ENCODE peak calls at places on chromosomes 11 and 22, in six cellular contexts. J, K, E, L, G and H are unnamed samples.

GRCh38 chr22:49630448-49630946 is 197.2 kb downstream of the BRD1 start:
- DNase-seq in J (no peak), K (no peak), E (no peak), L (no peak), G (no peak), H (peak; percentile 25)

GRCh38 chr22:23192133-23192532 is 11.8 kb downstream of the BCR start:
- DNase-seq in J (no peak), K (no peak), E (no peak), L (no peak), G (no peak), H (no peak)

GRCh38 chr22:45318558-45319318 is 9.0 kb downstream of the FAM118A start:
- DNase-seq in J (peak; percentile 46), K (no peak), E (peak; percentile 19), L (peak; percentile 74), G (no peak), H (no peak)

GRCh38 chr11:11571893-11572292 is 49.9 kb downstream of the GALNT18 start:
- DNase-seq in J (no peak), K (no peak), E (no peak), L (no peak), G (no peak), H (no peak)

GRCh38 chr11:115613986-115614625 is 109.9 kb upstream of the CADM1 start:
- DNase-seq in J (no peak), K (no peak), E (no peak), L (peak; percentile 11), G (no peak), H (no peak)

GRCh38 chr22:44828193-44828592 is 75.8 kb downstream of the ARHGAP8 start:
- DNase-seq in J (no peak), K (peak; percentile 0), E (no peak), L (no peak), G (no peak), H (peak; percentile 13)

GRCh38 chr22:29255064-29255621 is 12.6 kb downstream of the RHBDD3 start:
- DNase-seq in J (no peak), K (no peak), E (no peak), L (no peak), G (no peak), H (no peak)

GRCh38 chr22:25744694-25745093 is 2.7 kb downstream of the MYO18B start:
- DNase-seq in J (no peak), K (no peak), E (no peak), L (no peak), G (no peak), H (no peak)

GRCh38 chr11:93330446-93330984 is at the start of gene DEUP1:
- DNase-seq in J (no peak), K (no peak), E (peak; percentile 4), L (peak; percentile 12), G (peak; percentile 52), H (peak; percentile 68)